ENCODE peak calls at places on chromosomes 16 and 17, in ten cellular contexts. R is AG10803; Q is BJ; X is ovary; A is mucosa of descending colon; Z is left ventricle myocardium inferior; W is OCI-LY7; K is heart left ventricle; S is GM13976; E is CD8-positive, alpha-beta T cell. H is an unnamed sample.

GRCh38 chr16:27450836-27451341 is 48.9 kb downstream of the IL21R start:
- DNase-seq in R (no peak), Q (no peak), X (no peak), A (no peak), Z (no peak), W (peak; percentile 88), K (no peak), S (no peak), E (no peak), H (no peak)

GRCh38 chr17:69916761-69917160 is 158.3 kb upstream of the KCNJ16 start:
- DNase-seq in R (peak; percentile 11), Q (no peak), X (no peak), A (no peak), Z (no peak), W (no peak), K (no peak), S (no peak), E (no peak), H (no peak)

GRCh38 chr17:7312432-7313027 is 2.6 kb downstream of the GPS2 start:
- DNase-seq in R (no peak), Q (no peak), X (no peak), A (no peak), Z (no peak), W (no peak), K (no peak), S (no peak), E (no peak), H (no peak)

GRCh38 chr17:1045456-1045855 is 48.5 kb downstream of the TIMM22 start:
- DNase-seq in R (no peak), Q (no peak), X (no peak), A (no peak), Z (no peak), W (no peak), K (no peak), S (no peak), E (no peak), H (no peak)

GRCh38 chr17:37476431-37477130 is 13.1 kb upstream of the DUSP14 start:
- DNase-seq in R (peak; percentile 82), Q (peak; percentile 50), X (no peak), A (peak; percentile 29), Z (peak; percentile 22), W (no peak), K (peak; percentile 29), S (no peak), E (no peak), H (no peak)

GRCh38 chr17:69090365-69090764 is 29.6 kb upstream of the ABCA9 start:
- DNase-seq in R (peak; percentile 1), Q (no peak), X (no peak), A (no peak), Z (no peak), W (no peak), K (no peak), S (no peak), E (no peak), H (no peak)

GRCh38 chr17:882827-883585 is 96.6 kb downstream of the NXN start:
- DNase-seq in R (peak; percentile 28), Q (no peak), X (peak; percentile 84), A (peak; percentile 30), Z (peak; percentile 78), W (no peak), K (peak; percentile 79), S (no peak), E (no peak), H (no peak)

GRCh38 chr17:82574041-82574440 is 54.5 kb downstream of the FOXK2 start:
- DNase-seq in R (no peak), Q (no peak), X (no peak), A (no peak), Z (no peak), W (no peak), K (no peak), S (no peak), E (no peak), H (no peak)

GRCh38 chr17:50152736-50153135 is 2.3 kb upstream of the PPP1R9B start:
- DNase-seq in R (no peak), Q (no peak), X (no peak), A (no peak), Z (no peak), W (no peak), K (no peak), S (no peak), E (no peak), H (no peak)

GRCh38 chr17:50151937-50152547 is 1.6 kb upstream of the PPP1R9B start:
- DNase-seq in R (peak; percentile 86), Q (peak; percentile 44), X (peak; percentile 82), A (peak; percentile 95), Z (peak; percentile 87), W (peak; percentile 86), K (peak; percentile 90), S (peak; percentile 78), E (peak; percentile 76), H (no peak)

GRCh38 chr17:50150354-50151040 is at the start of gene PPP1R9B:
- DNase-seq in R (no peak), Q (no peak), X (peak; percentile 64), A (no peak), Z (no peak), W (peak; percentile 40), K (no peak), S (no peak), E (no peak), H (no peak)

GRCh38 chr17:50149425-50150353 is 788 bp downstream of the PPP1R9B start:
- DNase-seq in R (peak; percentile 60), Q (no peak), X (peak; percentile 73), A (peak; percentile 68), Z (peak; percentile 66), W (peak; percentile 86), K (peak; percentile 66), S (no peak), E (peak; percentile 76), H (no peak)

GRCh38 chr17:50151041-50151936 is 812 bp upstream of the PPP1R9B start:
- DNase-seq in R (peak; percentile 87), Q (no peak), X (peak; percentile 89), A (peak; percentile 92), Z (peak; percentile 91), W (peak; percentile 95), K (peak; percentile 94), S (peak; percentile 95), E (peak; percentile 88), H (no peak)
- TF ChIP-seq CTCF in R (peak; percentile 64), Q (peak; percentile 75), X (no peak), A (peak; percentile 63), Z (peak; percentile 80), W (peak; percentile 60), K (peak; percentile 51), S (peak; percentile 42), E (peak; percentile 57), H (peak; percentile 81)

GRCh38 chr17:46979023-46979870 is at the start of gene RPRML:
- DNase-seq in R (no peak), Q (no peak), X (peak; percentile 56), A (no peak), Z (peak; percentile 28), W (peak; percentile 73), K (peak; percentile 25), S (peak; percentile 67), E (no peak), H (no peak)
- TF ChIP-seq CTCF in R (no peak), Q (no peak), X (no peak), A (no peak), Z (no peak), W (no peak), K (no peak), S (no peak), E (no peak), H (no peak)

DNA sequence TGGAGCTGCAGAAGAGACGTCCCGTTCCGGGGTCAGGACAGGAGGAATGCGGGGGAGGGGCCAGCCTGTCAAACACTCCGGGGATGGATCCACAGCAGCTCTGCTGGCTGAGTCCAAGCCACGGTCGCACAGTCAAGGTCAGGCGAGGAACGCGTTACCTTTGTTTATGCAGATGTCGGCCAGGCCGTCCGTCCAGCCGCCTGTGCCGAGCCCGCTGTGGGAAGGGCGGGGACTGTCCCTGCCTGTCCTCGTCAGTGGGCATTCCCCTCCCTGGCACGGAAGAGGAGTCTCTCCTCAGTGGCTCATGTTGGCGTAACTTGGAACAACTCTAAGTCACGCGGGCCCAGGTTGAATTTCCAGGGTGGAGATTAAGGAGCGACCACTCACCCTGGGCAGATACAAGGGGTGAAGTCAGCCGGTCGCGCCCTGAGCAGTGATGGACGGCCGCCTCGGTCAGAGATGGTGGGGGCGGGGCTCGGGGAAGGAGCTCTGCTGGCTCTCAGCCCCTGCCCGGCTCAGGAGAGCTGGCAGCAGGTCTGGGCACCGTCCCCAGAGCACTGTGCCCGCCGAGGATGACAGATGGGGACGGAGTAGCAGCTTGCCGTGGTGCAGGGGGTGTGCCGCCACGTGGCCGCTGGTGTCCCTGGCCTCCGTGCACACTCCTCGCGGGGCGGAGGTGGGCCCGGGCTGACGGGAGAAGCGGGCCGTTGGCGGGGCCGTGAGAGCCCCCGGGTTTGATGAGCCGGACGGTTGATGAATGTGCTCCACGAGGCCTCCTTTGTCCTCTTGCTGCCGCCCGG is 7.3 kb downstream of the CACNA1H start:
- DNase-seq in R (no peak), Q (no peak), X (peak; percentile 95), A (no peak), Z (peak; percentile 80), W (no peak), K (peak; percentile 43), S (no peak), E (no peak), H (no peak)
- TF ChIP-seq CTCF in R (no peak), Q (no peak), X (no peak), A (no peak), Z (no peak), W (no peak), K (no peak), S (no peak), E (no peak), H (no peak)

GRCh38 chr16:50988441-50988840 is 162.6 kb downstream of the SALL1 start:
- DNase-seq in R (no peak), Q (no peak), X (no peak), A (no peak), Z (no peak), W (peak; percentile 32), K (no peak), S (no peak), E (no peak), H (no peak)

GRCh38 chr16:50986453-50986852 is 164.6 kb downstream of the SALL1 start:
- DNase-seq in R (no peak), Q (no peak), X (no peak), A (no peak), Z (no peak), W (no peak), K (no peak), S (no peak), E (no peak), H (no peak)

GRCh38 chr16:50984688-50985087 is 166.4 kb downstream of the SALL1 start:
- DNase-seq in R (no peak), Q (no peak), X (no peak), A (no peak), Z (no peak), W (no peak), K (no peak), S (no peak), E (no peak), H (no peak)

GRCh38 chr16:50982808-50983207 is 168.3 kb downstream of the SALL1 start:
- DNase-seq in R (no peak), Q (no peak), X (no peak), A (no peak), Z (no peak), W (no peak), K (no peak), S (no peak), E (no peak), H (no peak)

DNA sequence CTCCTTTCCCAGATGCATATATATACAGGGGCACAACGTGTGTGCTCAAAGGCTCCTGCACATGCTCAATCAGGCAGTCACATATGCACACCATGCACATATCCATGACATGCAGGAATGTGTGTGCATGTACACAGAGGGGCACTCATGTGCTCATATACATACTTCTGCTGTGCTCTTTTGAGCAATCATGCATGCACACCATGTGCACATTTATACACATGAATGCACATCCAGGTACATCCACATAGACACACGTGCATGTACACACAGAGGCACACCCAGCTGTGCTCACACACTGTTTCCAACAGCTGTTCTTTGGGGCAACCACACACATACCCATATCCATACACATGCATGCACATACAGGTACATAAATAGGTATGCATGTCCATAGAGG is 165.3 kb downstream of the SALL1 start:
- DNase-seq in R (no peak), Q (no peak), X (no peak), A (no peak), Z (no peak), W (peak; percentile 16), K (no peak), S (no peak), E (no peak), H (no peak)
- TF ChIP-seq CTCF in R (no peak), Q (no peak), X (no peak), A (no peak), Z (no peak), W (no peak), K (no peak), S (no peak), E (no peak), H (no peak)